ENCODE peak calls at places on chromosome 15, in seven cellular contexts. One of them, this sample, is unnamed.
A peak's percentile ranks its signal among the peaks of the same experiment; 100 is the strongest.

GRCh38 chr15:71559616-71560015 is 250.7 kb upstream of the NR2E3 start:
- DNase-seq in CD4-positive, CD25-positive, alpha-beta regulatory T cell: no peak
- DNase-seq in AG10803: no peak
- DNase-seq in NCI-H2171: no peak
- DNase-seq in NCI-H187 treated with DMSO at 0.1 percent for 48 hours: no peak
- DNase-seq in T-helper 1 cell: no peak
- DNase-seq in cardiac fibroblast: no peak
- DNase-seq in this sample: no peak

GRCh38 chr15:80996247-80996646 is 4.5 kb upstream of the TLNRD1 start:
- DNase-seq in CD4-positive, CD25-positive, alpha-beta regulatory T cell: no peak
- DNase-seq in AG10803: no peak
- DNase-seq in NCI-H2171: no peak
- DNase-seq in NCI-H187 treated with DMSO at 0.1 percent for 48 hours: no peak
- DNase-seq in T-helper 1 cell: no peak
- DNase-seq in cardiac fibroblast: peak; percentile 47
- DNase-seq in this sample: no peak

GRCh38 chr15:86863226-86863915 is 783.7 kb downstream of the AGBL1 start:
- DNase-seq in CD4-positive, CD25-positive, alpha-beta regulatory T cell: no peak
- DNase-seq in AG10803: peak; percentile 48
- DNase-seq in NCI-H2171: no peak
- DNase-seq in NCI-H187 treated with DMSO at 0.1 percent for 48 hours: no peak
- DNase-seq in T-helper 1 cell: no peak
- DNase-seq in cardiac fibroblast: peak; percentile 92
- DNase-seq in this sample: no peak

GRCh38 chr15:73560501-73561117 is 72.6 kb downstream of the NPTN start:
- DNase-seq in CD4-positive, CD25-positive, alpha-beta regulatory T cell: peak; percentile 51
- DNase-seq in AG10803: peak; percentile 70
- DNase-seq in NCI-H2171: peak; percentile 55
- DNase-seq in NCI-H187 treated with DMSO at 0.1 percent for 48 hours: no peak
- DNase-seq in T-helper 1 cell: no peak
- DNase-seq in cardiac fibroblast: peak; percentile 88
- DNase-seq in this sample: peak; percentile 38

GRCh38 chr15:66231421-66232266 is 21.9 kb downstream of the MEGF11 start:
- DNase-seq in CD4-positive, CD25-positive, alpha-beta regulatory T cell: no peak
- DNase-seq in AG10803: no peak
- DNase-seq in NCI-H2171: no peak
- DNase-seq in NCI-H187 treated with DMSO at 0.1 percent for 48 hours: no peak
- DNase-seq in T-helper 1 cell: no peak
- DNase-seq in cardiac fibroblast: peak; percentile 16
- DNase-seq in this sample: no peak

GRCh38 chr15:82847703-82848102 is 38.3 kb downstream of the WHAMM start:
- DNase-seq in CD4-positive, CD25-positive, alpha-beta regulatory T cell: no peak
- DNase-seq in AG10803: no peak
- DNase-seq in NCI-H2171: no peak
- DNase-seq in NCI-H187 treated with DMSO at 0.1 percent for 48 hours: no peak
- DNase-seq in T-helper 1 cell: no peak
- DNase-seq in cardiac fibroblast: no peak
- DNase-seq in this sample: no peak

GRCh38 chr15:27853624-27854455 is 245.3 kb downstream of the OCA2 start:
- DNase-seq in CD4-positive, CD25-positive, alpha-beta regulatory T cell: no peak
- DNase-seq in AG10803: no peak
- DNase-seq in NCI-H2171: no peak
- DNase-seq in NCI-H187 treated with DMSO at 0.1 percent for 48 hours: no peak
- DNase-seq in T-helper 1 cell: no peak
- DNase-seq in cardiac fibroblast: no peak
- DNase-seq in this sample: no peak

GRCh38 chr15:96321422-96322391 is 8.8 kb upstream of the NR2F2 start:
- DNase-seq in CD4-positive, CD25-positive, alpha-beta regulatory T cell: no peak
- DNase-seq in AG10803: no peak
- DNase-seq in NCI-H2171: no peak
- DNase-seq in NCI-H187 treated with DMSO at 0.1 percent for 48 hours: no peak
- DNase-seq in T-helper 1 cell: no peak
- DNase-seq in cardiac fibroblast: peak; percentile 56
- DNase-seq in this sample: no peak

GRCh38 chr15:79218588-79219200 is 63.8 kb upstream of the ANKRD34C start:
- DNase-seq in CD4-positive, CD25-positive, alpha-beta regulatory T cell: no peak
- DNase-seq in AG10803: peak; percentile 10
- DNase-seq in NCI-H2171: peak; percentile 9
- DNase-seq in NCI-H187 treated with DMSO at 0.1 percent for 48 hours: no peak
- DNase-seq in T-helper 1 cell: no peak
- DNase-seq in cardiac fibroblast: peak; percentile 53
- DNase-seq in this sample: peak; percentile 36

GRCh38 chr15:57160823-57161560 is 215.3 kb upstream of the CGNL1 start:
- DNase-seq in CD4-positive, CD25-positive, alpha-beta regulatory T cell: no peak
- DNase-seq in AG10803: peak; percentile 80
- DNase-seq in NCI-H2171: no peak
- DNase-seq in NCI-H187 treated with DMSO at 0.1 percent for 48 hours: no peak
- DNase-seq in T-helper 1 cell: no peak
- DNase-seq in cardiac fibroblast: peak; percentile 71
- DNase-seq in this sample: no peak

GRCh38 chr15:50864876-50865275 is 43.6 kb upstream of the AP4E1 start:
- DNase-seq in CD4-positive, CD25-positive, alpha-beta regulatory T cell: no peak
- DNase-seq in AG10803: no peak
- DNase-seq in NCI-H2171: no peak
- DNase-seq in NCI-H187 treated with DMSO at 0.1 percent for 48 hours: no peak
- DNase-seq in T-helper 1 cell: no peak
- DNase-seq in cardiac fibroblast: no peak
- DNase-seq in this sample: no peak

GRCh38 chr15:74464897-74465296 is 3.9 kb upstream of the UBL7 start:
- DNase-seq in CD4-positive, CD25-positive, alpha-beta regulatory T cell: no peak
- DNase-seq in AG10803: no peak
- DNase-seq in NCI-H2171: no peak
- DNase-seq in NCI-H187 treated with DMSO at 0.1 percent for 48 hours: no peak
- DNase-seq in T-helper 1 cell: no peak
- DNase-seq in cardiac fibroblast: no peak
- DNase-seq in this sample: no peak

GRCh38 chr15:31271706-31272557 is 54.7 kb upstream of the KLF13 start:
- DNase-seq in CD4-positive, CD25-positive, alpha-beta regulatory T cell: no peak
- DNase-seq in AG10803: no peak
- DNase-seq in NCI-H2171: no peak
- DNase-seq in NCI-H187 treated with DMSO at 0.1 percent for 48 hours: no peak
- DNase-seq in T-helper 1 cell: no peak
- DNase-seq in cardiac fibroblast: no peak
- DNase-seq in this sample: no peak

GRCh38 chr15:91522609-91523332 is 330.7 kb upstream of the SLCO3A1 start:
- DNase-seq in CD4-positive, CD25-positive, alpha-beta regulatory T cell: peak; percentile 43
- DNase-seq in AG10803: peak; percentile 74
- DNase-seq in NCI-H2171: peak; percentile 28
- DNase-seq in NCI-H187 treated with DMSO at 0.1 percent for 48 hours: no peak
- DNase-seq in T-helper 1 cell: no peak
- DNase-seq in cardiac fibroblast: peak; percentile 82
- DNase-seq in this sample: no peak

GRCh38 chr15:89127054-89127702 is 38.9 kb downstream of the ABHD2 start:
- DNase-seq in CD4-positive, CD25-positive, alpha-beta regulatory T cell: no peak
- DNase-seq in AG10803: no peak
- DNase-seq in NCI-H2171: no peak
- DNase-seq in NCI-H187 treated with DMSO at 0.1 percent for 48 hours: no peak
- DNase-seq in T-helper 1 cell: no peak
- DNase-seq in cardiac fibroblast: no peak
- DNase-seq in this sample: no peak

GRCh38 chr15:38528279-38528678 is 36.3 kb downstream of the RASGRP1 start:
- DNase-seq in CD4-positive, CD25-positive, alpha-beta regulatory T cell: no peak
- DNase-seq in AG10803: peak; percentile 47
- DNase-seq in NCI-H2171: no peak
- DNase-seq in NCI-H187 treated with DMSO at 0.1 percent for 48 hours: no peak
- DNase-seq in T-helper 1 cell: no peak
- DNase-seq in cardiac fibroblast: peak; percentile 66
- DNase-seq in this sample: no peak

GRCh38 chr15:40008061-40008460 is 30.9 kb downstream of the SRP14 start:
- DNase-seq in CD4-positive, CD25-positive, alpha-beta regulatory T cell: no peak
- DNase-seq in AG10803: peak; percentile 67
- DNase-seq in NCI-H2171: no peak
- DNase-seq in NCI-H187 treated with DMSO at 0.1 percent for 48 hours: no peak
- DNase-seq in T-helper 1 cell: no peak
- DNase-seq in cardiac fibroblast: no peak
- DNase-seq in this sample: no peak

GRCh38 chr15:90598053-90598577 is 68.4 kb downstream of the CRTC3 start:
- DNase-seq in CD4-positive, CD25-positive, alpha-beta regulatory T cell: no peak
- DNase-seq in AG10803: peak; percentile 6
- DNase-seq in NCI-H2171: no peak
- DNase-seq in NCI-H187 treated with DMSO at 0.1 percent for 48 hours: no peak
- DNase-seq in T-helper 1 cell: no peak
- DNase-seq in cardiac fibroblast: peak; percentile 36
- DNase-seq in this sample: no peak

GRCh38 chr15:58987036-58987435 is 427 bp upstream of the RNF111 start:
- DNase-seq in CD4-positive, CD25-positive, alpha-beta regulatory T cell: no peak
- DNase-seq in AG10803: no peak
- DNase-seq in NCI-H2171: no peak
- DNase-seq in NCI-H187 treated with DMSO at 0.1 percent for 48 hours: no peak
- DNase-seq in T-helper 1 cell: no peak
- DNase-seq in cardiac fibroblast: no peak
- DNase-seq in this sample: no peak

GRCh38 chr15:62066663-62067447 is at the start of gene C2CD4A:
- DNase-seq in CD4-positive, CD25-positive, alpha-beta regulatory T cell: peak; percentile 50
- DNase-seq in AG10803: peak; percentile 22
- DNase-seq in NCI-H2171: peak; percentile 84
- DNase-seq in NCI-H187 treated with DMSO at 0.1 percent for 48 hours: no peak
- DNase-seq in T-helper 1 cell: peak; percentile 50
- DNase-seq in cardiac fibroblast: peak; percentile 67
- DNase-seq in this sample: peak; percentile 50

GRCh38 chr15:50231761-50232160 is 33.8 kb downstream of the HDC start:
- DNase-seq in CD4-positive, CD25-positive, alpha-beta regulatory T cell: no peak
- DNase-seq in AG10803: no peak
- DNase-seq in NCI-H2171: no peak
- DNase-seq in NCI-H187 treated with DMSO at 0.1 percent for 48 hours: no peak
- DNase-seq in T-helper 1 cell: no peak
- DNase-seq in cardiac fibroblast: no peak
- DNase-seq in this sample: no peak

GRCh38 chr15:29140475-29141172 is 129.0 kb downstream of the NSMCE3 start:
- DNase-seq in CD4-positive, CD25-positive, alpha-beta regulatory T cell: no peak
- DNase-seq in AG10803: no peak
- DNase-seq in NCI-H2171: no peak
- DNase-seq in NCI-H187 treated with DMSO at 0.1 percent for 48 hours: no peak
- DNase-seq in T-helper 1 cell: no peak
- DNase-seq in cardiac fibroblast: no peak
- DNase-seq in this sample: no peak

GRCh38 chr15:60407406-60407805 is 9.6 kb upstream of the ANXA2 start:
- DNase-seq in CD4-positive, CD25-positive, alpha-beta regulatory T cell: no peak
- DNase-seq in AG10803: peak; percentile 85
- DNase-seq in NCI-H2171: no peak
- DNase-seq in NCI-H187 treated with DMSO at 0.1 percent for 48 hours: no peak
- DNase-seq in T-helper 1 cell: no peak
- DNase-seq in cardiac fibroblast: peak; percentile 92
- DNase-seq in this sample: no peak

GRCh38 chr15:60358935-60359672 is 38.7 kb downstream of the ANXA2 start:
- DNase-seq in CD4-positive, CD25-positive, alpha-beta regulatory T cell: no peak
- DNase-seq in AG10803: peak; percentile 66
- DNase-seq in NCI-H2171: peak; percentile 95
- DNase-seq in NCI-H187 treated with DMSO at 0.1 percent for 48 hours: peak; percentile 88
- DNase-seq in T-helper 1 cell: no peak
- DNase-seq in cardiac fibroblast: peak; percentile 77
- DNase-seq in this sample: peak; percentile 85

GRCh38 chr15:67201136-67201535 is 53.3 kb downstream of the AAGAB start:
- DNase-seq in CD4-positive, CD25-positive, alpha-beta regulatory T cell: no peak
- DNase-seq in AG10803: peak; percentile 37
- DNase-seq in NCI-H2171: no peak
- DNase-seq in NCI-H187 treated with DMSO at 0.1 percent for 48 hours: no peak
- DNase-seq in T-helper 1 cell: no peak
- DNase-seq in cardiac fibroblast: peak; percentile 20
- DNase-seq in this sample: no peak

GRCh38 chr15:62125763-62126162 is 39.3 kb downstream of the C2CD4B start:
- DNase-seq in CD4-positive, CD25-positive, alpha-beta regulatory T cell: no peak
- DNase-seq in AG10803: peak; percentile 46
- DNase-seq in NCI-H2171: peak; percentile 43
- DNase-seq in NCI-H187 treated with DMSO at 0.1 percent for 48 hours: peak; percentile 63
- DNase-seq in T-helper 1 cell: no peak
- DNase-seq in cardiac fibroblast: peak; percentile 75
- DNase-seq in this sample: peak; percentile 69

GRCh38 chr15:98779463-98780071 is 131.2 kb downstream of the IGF1R start:
- DNase-seq in CD4-positive, CD25-positive, alpha-beta regulatory T cell: peak; percentile 61
- DNase-seq in AG10803: peak; percentile 62
- DNase-seq in NCI-H2171: peak; percentile 39
- DNase-seq in NCI-H187 treated with DMSO at 0.1 percent for 48 hours: no peak
- DNase-seq in T-helper 1 cell: peak; percentile 50
- DNase-seq in cardiac fibroblast: peak; percentile 80
- DNase-seq in this sample: peak; percentile 90

GRCh38 chr15:47607750-47608149 is 109.6 kb upstream of the SEMA6D start:
- DNase-seq in CD4-positive, CD25-positive, alpha-beta regulatory T cell: no peak
- DNase-seq in AG10803: no peak
- DNase-seq in NCI-H2171: no peak
- DNase-seq in NCI-H187 treated with DMSO at 0.1 percent for 48 hours: no peak
- DNase-seq in T-helper 1 cell: no peak
- DNase-seq in cardiac fibroblast: no peak
- DNase-seq in this sample: peak; percentile 43

GRCh38 chr15:40930430-40931299 is 1.5 kb downstream of the DLL4 start:
- DNase-seq in CD4-positive, CD25-positive, alpha-beta regulatory T cell: peak; percentile 34
- DNase-seq in AG10803: no peak
- DNase-seq in NCI-H2171: peak; percentile 57
- DNase-seq in NCI-H187 treated with DMSO at 0.1 percent for 48 hours: no peak
- DNase-seq in T-helper 1 cell: no peak
- DNase-seq in cardiac fibroblast: peak; percentile 20
- DNase-seq in this sample: peak; percentile 64

GRCh38 chr15:33194237-33194636 is 277 bp downstream of the FMN1 start:
- DNase-seq in CD4-positive, CD25-positive, alpha-beta regulatory T cell: no peak
- DNase-seq in AG10803: peak; percentile 1
- DNase-seq in NCI-H2171: no peak
- DNase-seq in NCI-H187 treated with DMSO at 0.1 percent for 48 hours: no peak
- DNase-seq in T-helper 1 cell: no peak
- DNase-seq in cardiac fibroblast: no peak
- DNase-seq in this sample: no peak

GRCh38 chr15:67883228-67883773 is 43.5 kb upstream of the RNU6-1 start:
- DNase-seq in CD4-positive, CD25-positive, alpha-beta regulatory T cell: no peak
- DNase-seq in AG10803: no peak
- DNase-seq in NCI-H2171: no peak
- DNase-seq in NCI-H187 treated with DMSO at 0.1 percent for 48 hours: no peak
- DNase-seq in T-helper 1 cell: no peak
- DNase-seq in cardiac fibroblast: no peak
- DNase-seq in this sample: no peak

GRCh38 chr15:65100427-65100826 is 14.6 kb downstream of the UBAP1L start:
- DNase-seq in CD4-positive, CD25-positive, alpha-beta regulatory T cell: no peak
- DNase-seq in AG10803: no peak
- DNase-seq in NCI-H2171: no peak
- DNase-seq in NCI-H187 treated with DMSO at 0.1 percent for 48 hours: no peak
- DNase-seq in T-helper 1 cell: no peak
- DNase-seq in cardiac fibroblast: no peak
- DNase-seq in this sample: no peak

GRCh38 chr15:48679952-48680351 is 34.4 kb upstream of the FBN1 start:
- DNase-seq in CD4-positive, CD25-positive, alpha-beta regulatory T cell: no peak
- DNase-seq in AG10803: peak; percentile 32
- DNase-seq in NCI-H2171: no peak
- DNase-seq in NCI-H187 treated with DMSO at 0.1 percent for 48 hours: no peak
- DNase-seq in T-helper 1 cell: no peak
- DNase-seq in cardiac fibroblast: no peak
- DNase-seq in this sample: no peak